ENCODE peak calls at places on chromosomes 2 and 18, in four cellular contexts. Y, R, E and M are unnamed samples.

GRCh38 chr2:66867038-66867380 is 432.1 kb downstream of the MEIS1 start:
- DNase-seq in Y (no peak), R (no peak), E (no peak), M (no peak)

GRCh38 chr2:190178066-190178722 is 115.7 kb upstream of the MSTN start:
- DNase-seq in Y (no peak), R (no peak), E (no peak), M (no peak)

GRCh38 chr18:42187611-42188378 is 232.8 kb downstream of the PIK3C3 start:
- DNase-seq in Y (no peak), R (no peak), E (no peak), M (no peak)

GRCh38 chr18:44393406-44393805 is 287.3 kb upstream of the SETBP1 start:
- DNase-seq in Y (no peak), R (no peak), E (no peak), M (no peak)

GRCh38 chr2:46142546-46143329 is 154.5 kb upstream of the EPAS1 start:
- DNase-seq in Y (no peak), R (no peak), E (no peak), M (no peak)

GRCh38 chr2:25123682-25124081 is 44.7 kb downstream of the POMC start:
- DNase-seq in Y (no peak), R (no peak), E (no peak), M (no peak)

GRCh38 chr2:164785447-164785846 is 56.2 kb downstream of the COBLL1 start:
- DNase-seq in Y (no peak), R (no peak), E (no peak), M (no peak)

GRCh38 chr2:241677392-241677791 is 9.2 kb downstream of the DTYMK start:
- DNase-seq in Y (no peak), R (no peak), E (no peak), M (no peak)

GRCh38 chr2:238290079-238290478 is 1.7 kb upstream of the PER2 start:
- DNase-seq in Y (peak; percentile 67), R (no peak), E (no peak), M (peak; percentile 88)

GRCh38 chr2:203814661-203815540 is 52.7 kb upstream of the CTLA4 start:
- DNase-seq in Y (peak; percentile 52), R (peak; percentile 82), E (no peak), M (peak; percentile 81)

GRCh38 chr18:36412778-36413177 is 115.3 kb downstream of the FHOD3 start:
- DNase-seq in Y (peak; percentile 58), R (no peak), E (no peak), M (peak; percentile 68)

GRCh38 chr2:173652731-173653426 is 298.2 kb downstream of the CDCA7 start:
- DNase-seq in Y (no peak), R (peak; percentile 96), E (no peak), M (peak; percentile 45)

GRCh38 chr2:170224692-170225091 is 46.7 kb downstream of the MYO3B start:
- DNase-seq in Y (no peak), R (no peak), E (no peak), M (no peak)

GRCh38 chr2:196957442-196957841 is 30.9 kb upstream of the PGAP1 start:
- DNase-seq in Y (no peak), R (no peak), E (no peak), M (no peak)

GRCh38 chr2:37780097-37780676 is 108.7 kb upstream of the CDC42EP3 start:
- DNase-seq in Y (no peak), R (peak; percentile 68), E (no peak), M (no peak)

GRCh38 chr2:191539068-191539467 is 138.9 kb upstream of the NABP1 start:
- DNase-seq in Y (no peak), R (peak; percentile 40), E (no peak), M (peak; percentile 46)

GRCh38 chr2:234847639-234848038 is 104.2 kb upstream of the SH3BP4 start:
- DNase-seq in Y (no peak), R (no peak), E (no peak), M (no peak)

GRCh38 chr2:44126106-44126797 is 42.4 kb upstream of the PPM1B start:
- DNase-seq in Y (no peak), R (no peak), E (no peak), M (peak; percentile 38)

GRCh38 chr2:42881732-42882131 is 89.3 kb upstream of the HAAO start:
- DNase-seq in Y (no peak), R (peak; percentile 50), E (no peak), M (no peak)

GRCh38 chr2:157741819-157742484 is 113.3 kb upstream of the ACVR1C start:
- DNase-seq in Y (no peak), R (no peak), E (no peak), M (no peak)

GRCh38 chr2:195600796-195601195 is 56.2 kb upstream of the SLC39A10 start:
- DNase-seq in Y (no peak), R (no peak), E (no peak), M (no peak)

GRCh38 chr2:237354930-237355329 is 59.0 kb downstream of the COL6A3 start:
- DNase-seq in Y (no peak), R (peak; percentile 72), E (no peak), M (no peak)

GRCh38 chr2:29113891-29114321 is 1.3 kb upstream of the CLIP4 start:
- DNase-seq in Y (no peak), R (peak; percentile 73), E (no peak), M (no peak)

GRCh38 chr18:28189400-28190239 is 12.7 kb upstream of the CDH2 start:
- DNase-seq in Y (peak; percentile 52), R (peak; percentile 87), E (peak; percentile 67), M (peak; percentile 83)

GRCh38 chr2:168009900-168010299 is 237.5 kb downstream of the STK39 start:
- DNase-seq in Y (no peak), R (no peak), E (no peak), M (no peak)

GRCh38 chr18:48355526-48356115 is 53.6 kb downstream of the ZBTB7C start:
- DNase-seq in Y (peak; percentile 17), R (no peak), E (no peak), M (no peak)

GRCh38 chr2:9235388-9236344 is 29.1 kb downstream of the ASAP2 start:
- DNase-seq in Y (peak; percentile 15), R (peak; percentile 74), E (no peak), M (no peak)

GRCh38 chr2:95231723-95232122 is 24.4 kb downstream of the ZNF892 start:
- DNase-seq in Y (peak; percentile 82), R (peak; percentile 55), E (peak; percentile 90), M (peak; percentile 90)

GRCh38 chr2:111523009-111523408 is 361.0 kb downstream of the ANAPC1 start:
- DNase-seq in Y (no peak), R (no peak), E (no peak), M (no peak)

GRCh38 chr2:39099820-39100728 is 20.8 kb downstream of the SOS1 start:
- DNase-seq in Y (no peak), R (peak; percentile 46), E (no peak), M (no peak)

GRCh38 chr2:109611467-109612095 is 2.2 kb downstream of the SEPTIN10 start:
- DNase-seq in Y (no peak), R (peak; percentile 96), E (no peak), M (no peak)

GRCh38 chr2:111226797-111227700 is 106.3 kb downstream of the BCL2L11 start:
- DNase-seq in Y (no peak), R (peak; percentile 37), E (no peak), M (no peak)

GRCh38 chr2:233349005-233349998 is 5.0 kb upstream of the DGKD start:
- DNase-seq in Y (no peak), R (peak; percentile 19), E (no peak), M (no peak)

GRCh38 chr18:65016631-65017371 is 734.0 kb upstream of the CDH7 start:
- DNase-seq in Y (no peak), R (no peak), E (no peak), M (no peak)

GRCh38 chr18:65018184-65018583 is 732.6 kb upstream of the CDH7 start:
- DNase-seq in Y (no peak), R (no peak), E (no peak), M (no peak)

DNA sequence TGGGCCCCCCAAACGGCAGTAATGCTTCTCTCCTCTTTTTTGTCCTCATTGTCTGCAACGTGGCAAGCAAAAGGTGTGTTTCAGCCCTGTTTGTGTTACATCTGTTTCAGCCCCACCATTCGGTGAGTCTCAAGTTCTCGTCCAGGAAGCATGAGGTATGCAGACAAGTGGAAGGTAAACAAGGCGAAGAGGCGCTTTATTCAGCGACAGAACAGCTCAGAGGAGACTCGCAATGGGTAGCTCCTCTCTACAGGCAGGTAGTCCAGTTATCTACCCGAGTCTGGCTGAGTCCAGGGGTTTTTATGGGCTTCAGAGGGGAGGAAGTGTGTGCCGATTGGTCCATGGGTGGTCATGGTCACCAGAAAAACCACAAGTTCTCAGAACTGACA is 733.4 kb upstream of the CDH7 start:
- DNase-seq in Y (no peak), R (no peak), E (no peak), M (no peak)
- H3K56ac ChIP-seq in Y (no peak overlapping the region), R (no peak overlapping the region), E (no peak overlapping the region), M (no peak overlapping the region)

GRCh38 chr2:200490001-200490400 is 19.9 kb downstream of the KCTD18 start:
- DNase-seq in Y (no peak), R (no peak), E (no peak), M (no peak)

GRCh38 chr2:200498316-200498715 is 11.6 kb downstream of the KCTD18 start:
- DNase-seq in Y (no peak), R (no peak), E (no peak), M (peak; percentile 52)

GRCh38 chr2:200496696-200497095 is 13.2 kb downstream of the KCTD18 start:
- DNase-seq in Y (no peak), R (no peak), E (no peak), M (no peak)

GRCh38 chr2:200492656-200493055 is 17.2 kb downstream of the KCTD18 start:
- DNase-seq in Y (no peak), R (no peak), E (no peak), M (no peak)

DNA sequence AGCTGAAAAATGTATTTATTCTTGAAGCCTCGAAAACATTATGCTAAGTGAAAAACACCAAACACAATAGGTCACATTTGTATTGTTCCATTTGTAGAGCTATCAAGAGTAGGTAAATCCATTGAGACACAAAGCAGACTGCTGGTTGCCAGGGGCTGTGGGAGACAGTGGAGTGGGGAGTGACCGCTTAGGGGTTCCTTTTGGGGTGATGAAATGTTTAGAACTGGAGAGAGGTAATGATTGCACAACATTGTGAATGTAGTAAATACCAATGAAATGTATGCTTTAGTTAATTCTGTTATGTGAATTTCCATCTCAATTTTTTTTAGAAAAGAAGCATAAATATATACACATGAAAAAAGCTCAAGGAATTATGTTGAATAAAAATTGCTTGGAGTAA is 15.8 kb downstream of the KCTD18 start:
- DNase-seq in Y (no peak), R (no peak), E (no peak), M (no peak)
- H3K56ac ChIP-seq in Y (no peak overlapping the region), R (no peak overlapping the region), E (no peak overlapping the region), M (no peak overlapping the region)

GRCh38 chr2:7759898-7760297 is 842.7 kb downstream of the RNF144A start:
- DNase-seq in Y (no peak), R (no peak), E (no peak), M (no peak)
- H3K56ac ChIP-seq in Y (no peak overlapping the region), R (no peak overlapping the region), E (no peak overlapping the region), M (no peak overlapping the region)

DNA sequence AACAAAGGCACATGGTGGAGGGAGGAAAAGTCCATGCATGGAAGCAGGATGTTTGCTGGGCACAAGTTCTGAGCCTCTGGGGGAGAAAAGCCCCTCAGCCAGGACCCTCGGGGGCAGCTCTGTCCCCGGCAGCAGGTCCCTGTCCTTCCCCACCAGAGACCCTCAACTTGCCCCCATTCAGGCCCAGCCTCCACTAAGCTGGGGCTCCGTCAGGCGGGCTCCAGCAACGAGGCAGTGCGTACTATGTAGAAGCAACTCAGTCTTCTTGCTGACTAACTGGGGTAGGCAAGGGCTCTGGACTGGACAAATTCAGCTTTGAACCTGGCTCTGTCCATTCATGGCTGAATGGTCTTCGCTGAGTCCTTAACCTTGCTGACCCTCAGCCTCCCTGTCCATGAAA is 23.0 kb downstream of the CFAP65 start:
- DNase-seq in Y (no peak), R (no peak), E (no peak), M (no peak)
- H3K56ac ChIP-seq in Y (no peak overlapping the region), R (no peak overlapping the region), E (no peak overlapping the region), M (no peak overlapping the region)

GRCh38 chr2:63723709-63724108 is 118.0 kb upstream of the UGP2 start:
- DNase-seq in Y (no peak), R (no peak), E (no peak), M (no peak)
- H3K56ac ChIP-seq in Y (no peak overlapping the region), R (no peak overlapping the region), E (no peak overlapping the region), M (no peak overlapping the region)